ENCODE peak calls at places on chromosomes 6 and 20, in nine cellular contexts. One of them, this sample, is unnamed. For H3K27me3, the result is how much of the 10 kb centered on the place peaks cover.

GRCh38 chr6:154406869-154407268 is 50.3 kb upstream of the IPCEF1 start:
- DNase-seq in breast epithelium: no peak
- DNase-seq in psoas muscle: no peak
- DNase-seq in aorta: no peak
- DNase-seq in neural progenitor cell: no peak
- DNase-seq in HAP-1: no peak
- DNase-seq in sigmoid colon: no peak
- DNase-seq in right cardiac atrium: no peak
- DNase-seq in endodermal cell: no peak
- DNase-seq in this sample: no peak

GRCh38 chr20:19074828-19075516 is 137.5 kb upstream of the SLC24A3 start:
- DNase-seq in breast epithelium: peak
- DNase-seq in psoas muscle: no peak
- DNase-seq in aorta: no peak
- DNase-seq in neural progenitor cell: no peak
- DNase-seq in HAP-1: no peak
- DNase-seq in sigmoid colon: no peak
- DNase-seq in right cardiac atrium: no peak
- DNase-seq in endodermal cell: no peak
- DNase-seq in this sample: no peak

GRCh38 chr6:85632164-85632942 is 10.3 kb downstream of the SYNCRIP start:
- DNase-seq in breast epithelium: no peak
- DNase-seq in psoas muscle: no peak
- DNase-seq in aorta: no peak
- DNase-seq in neural progenitor cell: no peak
- DNase-seq in HAP-1: no peak
- DNase-seq in sigmoid colon: no peak
- DNase-seq in right cardiac atrium: no peak
- DNase-seq in endodermal cell: no peak
- DNase-seq in this sample: no peak

GRCh38 chr20:61042501-61043385 is 209.3 kb upstream of the CDH4 start:
- DNase-seq in breast epithelium: no peak
- DNase-seq in psoas muscle: no peak
- DNase-seq in aorta: no peak
- DNase-seq in neural progenitor cell: peak
- DNase-seq in HAP-1: no peak
- DNase-seq in sigmoid colon: no peak
- DNase-seq in right cardiac atrium: no peak
- DNase-seq in endodermal cell: no peak
- DNase-seq in this sample: no peak

GRCh38 chr6:33915134-33915533 is 111.3 kb upstream of the MLN start:
- DNase-seq in breast epithelium: no peak
- DNase-seq in psoas muscle: no peak
- DNase-seq in aorta: no peak
- DNase-seq in neural progenitor cell: no peak
- DNase-seq in HAP-1: no peak
- DNase-seq in sigmoid colon: peak
- DNase-seq in right cardiac atrium: no peak
- DNase-seq in endodermal cell: no peak
- DNase-seq in this sample: no peak

GRCh38 chr6:142763205-142763604 is 181.8 kb downstream of the HIVEP2 start:
- DNase-seq in breast epithelium: no peak
- DNase-seq in psoas muscle: no peak
- DNase-seq in aorta: no peak
- DNase-seq in neural progenitor cell: no peak
- DNase-seq in HAP-1: no peak
- DNase-seq in sigmoid colon: no peak
- DNase-seq in right cardiac atrium: no peak
- DNase-seq in endodermal cell: no peak
- DNase-seq in this sample: no peak

GRCh38 chr6:73585566-73586415 is 65.0 kb upstream of the EEF1A1 start:
- DNase-seq in breast epithelium: peak
- DNase-seq in psoas muscle: no peak
- DNase-seq in aorta: no peak
- DNase-seq in neural progenitor cell: no peak
- DNase-seq in HAP-1: peak
- DNase-seq in sigmoid colon: no peak
- DNase-seq in right cardiac atrium: no peak
- DNase-seq in endodermal cell: peak
- DNase-seq in this sample: peak

GRCh38 chr6:89942601-89943000 is 48.3 kb downstream of the GJA10 start:
- DNase-seq in breast epithelium: no peak
- DNase-seq in psoas muscle: no peak
- DNase-seq in aorta: no peak
- DNase-seq in neural progenitor cell: no peak
- DNase-seq in HAP-1: no peak
- DNase-seq in sigmoid colon: no peak
- DNase-seq in right cardiac atrium: no peak
- DNase-seq in endodermal cell: no peak
- DNase-seq in this sample: no peak

GRCh38 chr6:88866856-88867255 is 96.6 kb downstream of the RNGTT start:
- DNase-seq in breast epithelium: no peak
- DNase-seq in psoas muscle: no peak
- DNase-seq in aorta: no peak
- DNase-seq in neural progenitor cell: no peak
- DNase-seq in HAP-1: no peak
- DNase-seq in sigmoid colon: no peak
- DNase-seq in right cardiac atrium: no peak
- DNase-seq in endodermal cell: no peak
- DNase-seq in this sample: no peak

GRCh38 chr6:26422329-26422728 is 18.0 kb upstream of the BTN3A3 start:
- DNase-seq in breast epithelium: no peak
- DNase-seq in psoas muscle: no peak
- DNase-seq in aorta: no peak
- DNase-seq in neural progenitor cell: no peak
- DNase-seq in HAP-1: no peak
- DNase-seq in sigmoid colon: no peak
- DNase-seq in right cardiac atrium: no peak
- DNase-seq in endodermal cell: no peak
- DNase-seq in this sample: no peak
- H3K4me3 ChIP-seq in breast epithelium: peak
- H3K4me3 ChIP-seq in psoas muscle: peak
- H3K4me3 ChIP-seq in aorta: no peak
- H3K4me3 ChIP-seq in neural progenitor cell: peak
- H3K4me3 ChIP-seq in HAP-1: peak
- H3K4me3 ChIP-seq in sigmoid colon: peak
- H3K4me3 ChIP-seq in right cardiac atrium: peak
- H3K4me3 ChIP-seq in endodermal cell: peak
- H3K4me3 ChIP-seq in this sample: no peak

DNA sequence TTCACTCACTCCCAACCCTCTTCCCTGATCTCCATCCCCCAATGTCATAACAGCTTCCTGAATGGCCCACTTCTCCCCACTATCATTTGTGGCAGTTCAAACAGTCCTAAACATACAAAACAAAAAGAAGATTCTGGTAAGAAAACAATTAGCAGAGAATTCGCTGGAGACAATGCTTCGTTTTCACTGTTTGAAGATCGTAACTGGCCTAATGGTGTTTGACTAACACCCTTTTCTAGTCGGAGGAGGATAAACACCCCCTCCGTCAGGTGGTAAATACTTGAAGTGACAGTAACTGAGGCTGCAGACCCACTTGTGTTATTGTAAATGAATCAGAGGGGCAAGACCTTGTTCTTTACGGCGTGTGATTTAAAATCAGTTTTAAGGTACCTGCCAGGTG is 3.8 kb downstream of the EYA2 start:
- DNase-seq in breast epithelium: no peak
- DNase-seq in psoas muscle: no peak
- DNase-seq in aorta: no peak
- DNase-seq in neural progenitor cell: peak
- DNase-seq in HAP-1: no peak
- DNase-seq in sigmoid colon: no peak
- DNase-seq in right cardiac atrium: no peak
- DNase-seq in endodermal cell: peak
- DNase-seq in this sample: no peak
- H3K27me3 ChIP-seq in breast epithelium: under half
- H3K27me3 ChIP-seq in psoas muscle: under half
- H3K27me3 ChIP-seq in aorta: under half
- H3K27me3 ChIP-seq in neural progenitor cell: under half
- H3K27me3 ChIP-seq in HAP-1: half or more
- H3K27me3 ChIP-seq in sigmoid colon: half or more
- H3K27me3 ChIP-seq in right cardiac atrium: under half
- H3K27me3 ChIP-seq in endodermal cell: under half
- H3K27me3 ChIP-seq in this sample: under half

DNA sequence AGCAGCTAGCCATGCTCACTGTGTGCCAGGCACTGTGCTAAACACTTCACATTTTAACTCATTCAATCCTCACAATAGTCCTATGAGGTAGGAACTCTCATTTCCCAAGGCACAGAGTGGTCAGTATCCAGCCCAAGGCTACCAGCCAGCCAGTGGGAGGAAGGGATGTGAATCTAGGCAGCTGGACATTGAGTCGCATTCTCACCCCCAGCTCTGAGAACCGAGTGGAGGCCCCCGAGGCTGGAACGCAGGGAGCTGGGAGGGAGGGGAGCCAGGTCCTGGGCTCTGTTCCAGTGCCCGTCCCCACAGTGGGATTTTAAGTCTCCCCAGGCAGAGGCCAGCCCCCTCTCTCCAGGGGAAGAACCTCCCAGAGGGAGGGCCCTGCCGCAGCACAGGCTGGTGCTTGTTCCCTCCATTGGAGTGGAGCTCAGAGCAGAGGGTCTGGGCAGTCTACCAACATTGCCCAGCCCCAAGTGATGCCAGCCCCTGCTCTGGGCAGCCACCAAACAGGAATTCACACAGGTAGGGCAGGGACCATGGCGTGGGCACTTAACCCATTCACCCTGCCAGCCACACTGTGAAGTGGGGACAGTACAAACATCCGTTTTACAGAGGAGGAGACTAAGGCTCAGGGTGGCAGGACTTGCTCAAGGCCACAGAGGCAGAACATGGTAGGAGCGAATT is 131.3 kb downstream of the CEBPB start:
- DNase-seq in breast epithelium: peak
- DNase-seq in psoas muscle: no peak
- DNase-seq in aorta: no peak
- DNase-seq in neural progenitor cell: no peak
- DNase-seq in HAP-1: no peak
- DNase-seq in sigmoid colon: peak
- DNase-seq in right cardiac atrium: peak
- DNase-seq in endodermal cell: peak
- DNase-seq in this sample: no peak
- H3K4me3 ChIP-seq in breast epithelium: peak
- H3K4me3 ChIP-seq in psoas muscle: peak
- H3K4me3 ChIP-seq in aorta: no peak
- H3K4me3 ChIP-seq in neural progenitor cell: no peak
- H3K4me3 ChIP-seq in HAP-1: no peak
- H3K4me3 ChIP-seq in sigmoid colon: no peak
- H3K4me3 ChIP-seq in right cardiac atrium: no peak
- H3K4me3 ChIP-seq in endodermal cell: no peak
- H3K4me3 ChIP-seq in this sample: no peak

GRCh38 chr20:10495173-10495572 is 60.1 kb downstream of the SLX4IP start:
- DNase-seq in breast epithelium: no peak
- DNase-seq in psoas muscle: no peak
- DNase-seq in aorta: no peak
- DNase-seq in neural progenitor cell: no peak
- DNase-seq in HAP-1: no peak
- DNase-seq in sigmoid colon: no peak
- DNase-seq in right cardiac atrium: no peak
- DNase-seq in endodermal cell: no peak
- DNase-seq in this sample: no peak

GRCh38 chr20:10497283-10497682 is 62.2 kb downstream of the SLX4IP start:
- DNase-seq in breast epithelium: no peak
- DNase-seq in psoas muscle: no peak
- DNase-seq in aorta: no peak
- DNase-seq in neural progenitor cell: no peak
- DNase-seq in HAP-1: no peak
- DNase-seq in sigmoid colon: no peak
- DNase-seq in right cardiac atrium: no peak
- DNase-seq in endodermal cell: no peak
- DNase-seq in this sample: no peak

GRCh38 chr20:10501377-10501776 is 66.3 kb downstream of the SLX4IP start:
- DNase-seq in breast epithelium: peak
- DNase-seq in psoas muscle: no peak
- DNase-seq in aorta: no peak
- DNase-seq in neural progenitor cell: no peak
- DNase-seq in HAP-1: no peak
- DNase-seq in sigmoid colon: peak
- DNase-seq in right cardiac atrium: no peak
- DNase-seq in endodermal cell: no peak
- DNase-seq in this sample: no peak

GRCh38 chr20:10502098-10502526 is 67.0 kb downstream of the SLX4IP start:
- DNase-seq in breast epithelium: no peak
- DNase-seq in psoas muscle: no peak
- DNase-seq in aorta: no peak
- DNase-seq in neural progenitor cell: no peak
- DNase-seq in HAP-1: no peak
- DNase-seq in sigmoid colon: no peak
- DNase-seq in right cardiac atrium: no peak
- DNase-seq in endodermal cell: no peak
- DNase-seq in this sample: no peak

GRCh38 chr20:10498196-10498595 is 63.1 kb downstream of the SLX4IP start:
- DNase-seq in breast epithelium: no peak
- DNase-seq in psoas muscle: no peak
- DNase-seq in aorta: no peak
- DNase-seq in neural progenitor cell: no peak
- DNase-seq in HAP-1: no peak
- DNase-seq in sigmoid colon: no peak
- DNase-seq in right cardiac atrium: no peak
- DNase-seq in endodermal cell: no peak
- DNase-seq in this sample: no peak
- H3K27me3 ChIP-seq in breast epithelium: under half
- H3K27me3 ChIP-seq in psoas muscle: under half
- H3K27me3 ChIP-seq in aorta: under half
- H3K27me3 ChIP-seq in neural progenitor cell: under half
- H3K27me3 ChIP-seq in HAP-1: under half
- H3K27me3 ChIP-seq in sigmoid colon: under half
- H3K27me3 ChIP-seq in right cardiac atrium: under half
- H3K27me3 ChIP-seq in endodermal cell: under half
- H3K27me3 ChIP-seq in this sample: under half

GRCh38 chr6:16503919-16504554 is 257.2 kb downstream of the ATXN1 start:
- DNase-seq in breast epithelium: no peak
- DNase-seq in psoas muscle: no peak
- DNase-seq in aorta: no peak
- DNase-seq in neural progenitor cell: no peak
- DNase-seq in HAP-1: no peak
- DNase-seq in sigmoid colon: no peak
- DNase-seq in right cardiac atrium: no peak
- DNase-seq in endodermal cell: no peak
- DNase-seq in this sample: no peak
- H3K4me3 ChIP-seq in breast epithelium: no peak
- H3K4me3 ChIP-seq in psoas muscle: no peak
- H3K4me3 ChIP-seq in aorta: no peak
- H3K4me3 ChIP-seq in neural progenitor cell: no peak
- H3K4me3 ChIP-seq in HAP-1: no peak
- H3K4me3 ChIP-seq in sigmoid colon: no peak
- H3K4me3 ChIP-seq in right cardiac atrium: no peak
- H3K4me3 ChIP-seq in endodermal cell: no peak
- H3K4me3 ChIP-seq in this sample: no peak

GRCh38 chr6:23465912-23466311 is 660.1 kb upstream of the NRSN1 start:
- DNase-seq in breast epithelium: no peak
- DNase-seq in psoas muscle: no peak
- DNase-seq in aorta: no peak
- DNase-seq in neural progenitor cell: no peak
- DNase-seq in HAP-1: no peak
- DNase-seq in sigmoid colon: no peak
- DNase-seq in right cardiac atrium: no peak
- DNase-seq in endodermal cell: no peak
- DNase-seq in this sample: no peak
- H3K27me3 ChIP-seq in breast epithelium: under half
- H3K27me3 ChIP-seq in psoas muscle: under half
- H3K27me3 ChIP-seq in aorta: under half
- H3K27me3 ChIP-seq in neural progenitor cell: under half
- H3K27me3 ChIP-seq in HAP-1: under half
- H3K27me3 ChIP-seq in sigmoid colon: under half
- H3K27me3 ChIP-seq in right cardiac atrium: under half
- H3K27me3 ChIP-seq in endodermal cell: under half
- H3K27me3 ChIP-seq in this sample: under half